ENCODE peak calls at places on chromosome 5, in seven cellular contexts. N, Y, F, E, T, P and H are unnamed samples.

GRCh38 chr5:121963409-121963808 is 1.6 kb downstream of the SRFBP1 start:
- DNase-seq in T (no peak), P (no peak), F (no peak), N (no peak), Y (no peak), E (no peak), H (no peak)

GRCh38 chr5:949275-949543 is 56.5 kb downstream of the TRIP13 start:
- DNase-seq in T (no peak), F (no peak), P (no peak), N (no peak), E (no peak), Y (no peak), H (no peak)

GRCh38 chr5:155726267-155726666 is 600.7 kb upstream of the SGCD start:
- DNase-seq in T (peak; percentile 33), N (no peak), E (no peak), F (no peak), Y (peak; percentile 14), P (no peak), H (no peak)

GRCh38 chr5:2711446-2712425 is 39.7 kb downstream of the IRX2 start:
- DNase-seq in P (no peak), F (no peak), Y (no peak), E (no peak), N (no peak), T (no peak), H (no peak)

GRCh38 chr5:14775857-14776256 is 95.7 kb downstream of the ANKH start:
- DNase-seq in Y (no peak), F (peak; percentile 67), E (no peak), P (no peak), T (peak; percentile 18), N (no peak), H (no peak)

GRCh38 chr5:111999286-111999685 is 242.3 kb upstream of the NREP start:
- DNase-seq in Y (no peak), F (no peak), N (no peak), P (no peak), E (no peak), T (peak; percentile 93), H (no peak)

GRCh38 chr5:179371123-179371515 is 25.9 kb upstream of the ADAMTS2 start:
- DNase-seq in F (no peak), E (no peak), N (no peak), Y (no peak), P (no peak), T (no peak), H (no peak)

GRCh38 chr5:68140763-68141162 is 74.8 kb upstream of the PIK3R1 start:
- DNase-seq in E (no peak), F (no peak), P (no peak), T (no peak), Y (no peak), N (no peak), H (no peak)

GRCh38 chr5:103218164-103218563 is 40.4 kb upstream of the MACIR start:
- DNase-seq in T (peak; percentile 41), F (no peak), Y (no peak), N (no peak), P (no peak), E (no peak), H (no peak)

GRCh38 chr5:180467028-180467427 is 27.2 kb upstream of the CNOT6 start:
- DNase-seq in Y (no peak), E (no peak), T (peak; percentile 35), F (peak; percentile 87), P (peak; percentile 88), N (no peak), H (peak; percentile 93)

GRCh38 chr5:65672787-65673186 is 48.0 kb downstream of the SHLD3 start:
- DNase-seq in N (no peak), P (no peak), E (no peak), T (peak; percentile 74), F (no peak), Y (no peak), H (no peak)

GRCh38 chr5:138543730-138544104 is 681 bp upstream of the ETF1 start:
- DNase-seq in N (no peak), T (no peak), F (no peak), Y (no peak), E (no peak), P (no peak), H (no peak)

GRCh38 chr5:153982206-153982605 is 56.5 kb downstream of the FAM114A2 start:
- DNase-seq in N (no peak), P (no peak), F (no peak), E (no peak), T (no peak), Y (no peak), H (no peak)

GRCh38 chr5:81579525-81579924 is 171.4 kb downstream of the SSBP2 start:
- DNase-seq in P (no peak), F (no peak), T (peak; percentile 61), E (no peak), N (peak; percentile 18), Y (no peak), H (no peak)

GRCh38 chr5:31935702-31936347 is 238.3 kb downstream of the GOLPH3 start:
- DNase-seq in T (no peak), E (no peak), N (no peak), F (no peak), Y (no peak), P (peak; percentile 75), H (no peak)

GRCh38 chr5:68269820-68270219 is 54.3 kb downstream of the PIK3R1 start:
- DNase-seq in Y (no peak), F (no peak), P (no peak), N (no peak), T (no peak), E (no peak), H (no peak)

GRCh38 chr5:67156976-67157583 is 39.5 kb downstream of the CD180 start:
- DNase-seq in N (peak; percentile 49), F (no peak), P (no peak), Y (peak; percentile 28), T (no peak), E (no peak), H (no peak)

GRCh38 chr5:143554918-143555477 is 151.5 kb upstream of the NR3C1 start:
- DNase-seq in N (no peak), P (no peak), T (no peak), F (no peak), Y (no peak), E (no peak), H (no peak)

GRCh38 chr5:113692466-113693204 is 179.1 kb downstream of the YTHDC2 start:
- DNase-seq in N (no peak), F (no peak), Y (no peak), E (no peak), T (no peak), P (no peak), H (no peak)

GRCh38 chr5:172749881-172750608 is 20.9 kb downstream of the DUSP1 start:
- DNase-seq in F (peak; percentile 51), P (peak; percentile 92), E (no peak), N (no peak), Y (no peak), T (peak; percentile 66), H (peak; percentile 55)

GRCh38 chr5:80346055-80346454 is 26.3 kb downstream of the SPZ1 start:
- DNase-seq in F (no peak), N (peak; percentile 47), T (no peak), E (no peak), Y (no peak), P (no peak), H (no peak)

GRCh38 chr5:142600611-142601360 is 85.1 kb downstream of the FGF1 start:
- DNase-seq in E (peak; percentile 25), Y (peak; percentile 65), F (no peak), N (no peak), P (no peak), T (peak; percentile 53), H (no peak)

GRCh38 chr5:31100047-31100575 is 93.4 kb upstream of the CDH6 start:
- DNase-seq in F (no peak), N (no peak), Y (no peak), E (no peak), P (no peak), T (no peak), H (no peak)

GRCh38 chr5:94153736-94154450 is 412.5 kb upstream of the POU5F2 start:
- DNase-seq in T (peak; percentile 39), E (no peak), P (no peak), N (no peak), F (no peak), Y (no peak), H (no peak)

DNA sequence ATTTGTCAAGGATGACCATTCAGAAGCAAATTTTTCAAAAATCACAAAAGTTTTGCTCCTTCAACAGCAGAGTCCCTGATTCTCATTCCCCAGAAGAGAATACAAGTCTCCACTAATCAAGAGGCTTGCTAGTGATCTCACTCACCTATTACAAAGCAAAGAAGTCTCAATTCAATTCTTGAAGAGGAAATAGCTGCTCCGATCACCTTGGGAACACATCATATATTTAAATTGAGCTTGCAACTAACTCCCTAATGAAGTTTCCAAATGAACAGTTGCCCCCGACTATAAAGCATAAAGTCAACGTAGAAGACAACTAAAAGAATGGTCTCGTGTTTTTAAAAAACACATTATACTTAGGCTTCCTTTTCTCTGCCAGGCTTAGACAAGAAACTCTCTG is 1.6 kb downstream of the LIFR start:
- DNase-seq in N (no peak), P (no peak), T (no peak), Y (no peak), E (no peak), F (no peak), H (no peak)
- H3K4me3 ChIP-seq in N (no peak overlapping the region), P (peak overlapping the region; percentile 77), T (no peak overlapping the region), Y (peak overlapping the region; percentile 90), E (peak overlapping the region; percentile 83), F (no peak overlapping the region), H (peak overlapping the region; percentile 70)

DNA sequence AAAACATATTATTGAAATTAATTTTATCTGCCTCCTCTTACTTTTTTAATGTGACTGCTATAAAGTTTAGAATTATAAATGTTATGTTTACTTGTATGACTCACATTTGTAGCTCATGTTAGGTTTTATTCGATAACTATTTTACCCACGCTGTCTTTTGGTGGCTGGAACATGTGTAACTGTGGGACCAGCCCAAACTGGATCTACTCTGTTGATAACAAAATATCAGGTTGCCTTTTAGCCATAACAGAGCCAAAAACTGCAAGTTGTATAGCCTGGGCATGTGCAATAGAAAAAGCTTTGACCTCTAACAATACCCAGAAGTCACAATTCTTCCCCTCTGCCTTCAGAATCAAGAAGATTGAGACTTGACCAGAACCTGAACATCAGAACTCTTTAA is 356.5 kb downstream of the PRELID2 start:
- DNase-seq in T (no peak), Y (no peak), P (no peak), E (no peak), F (no peak), N (no peak), H (no peak)
- TF ChIP-seq CTCF in T (no peak), Y (no peak), P (no peak), E (no peak), F (no peak), N (no peak), H (no peak)

GRCh38 chr5:54295658-54296276 is 14.6 kb downstream of the ARL15 start:
- DNase-seq in P (no peak), Y (no peak), F (no peak), T (no peak), E (no peak), N (no peak), H (no peak)
- H3K4me3 ChIP-seq in P (peak overlapping the region; percentile 5), Y (no peak overlapping the region), F (no peak overlapping the region), T (no peak overlapping the region), E (no peak overlapping the region), N (no peak overlapping the region), H (no peak overlapping the region)

DNA sequence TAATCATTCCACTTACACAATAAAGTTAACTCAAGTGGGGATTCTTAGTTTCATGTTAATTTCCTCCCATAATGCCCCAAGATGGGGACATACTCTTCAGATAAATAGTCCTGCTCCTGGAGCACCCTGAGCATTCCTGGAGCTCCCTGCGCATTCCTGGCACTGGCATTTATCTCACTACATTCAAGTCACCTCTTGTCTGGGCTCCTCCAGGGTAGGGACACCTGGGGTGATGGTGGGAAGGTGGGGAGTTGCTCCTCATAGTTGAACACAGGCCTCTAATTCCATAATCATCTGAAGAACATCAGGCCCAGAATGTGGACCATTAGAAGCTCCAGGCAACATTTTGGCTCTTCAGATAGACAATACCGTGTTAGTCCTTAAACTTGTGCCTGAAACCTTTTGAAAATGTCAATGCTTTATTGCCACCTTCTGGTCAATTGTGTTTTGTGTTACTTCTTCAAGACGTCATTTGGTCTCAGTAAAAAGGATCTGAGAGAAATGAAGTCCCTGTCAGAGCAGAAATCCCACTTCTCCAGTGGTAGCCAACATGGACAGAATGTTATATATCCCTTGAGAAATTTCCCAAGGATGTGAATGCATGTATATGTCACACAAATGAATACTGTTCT is 14.2 kb upstream of the AGGF1 start:
- DNase-seq in P (no peak), F (no peak), T (peak; percentile 56), E (no peak), N (peak; percentile 50), Y (no peak), H (no peak)
- TF ChIP-seq CTCF in P (peak; percentile 40), F (no peak), T (peak; percentile 50), E (no peak), N (peak; percentile 44), Y (no peak), H (peak; percentile 26)